ENCODE peak calls at places on chromosomes 5 and 9, in eight cellular contexts. E, W, K, M, S, Z, O and L are unnamed samples.

GRCh38 chr9:34546102-34546833 is 23.5 kb upstream of the ENHO start:
- DNase-seq in E (no peak), W (no peak), K (no peak), M (no peak), S (no peak), Z (no peak), O (no peak), L (no peak)

GRCh38 chr9:12798066-12798770 is 23.4 kb downstream of the LURAP1L start:
- DNase-seq in E (no peak), W (no peak), K (no peak), M (no peak), S (no peak), Z (no peak), O (no peak), L (no peak)

GRCh38 chr5:88663793-88664216 is 219.2 kb downstream of the MEF2C start:
- DNase-seq in E (no peak), W (no peak), K (no peak), M (peak), S (no peak), Z (no peak), O (no peak), L (no peak)

GRCh38 chr9:26685857-26686256 is 206.7 kb downstream of the CAAP1 start:
- DNase-seq in E (no peak), W (no peak), K (no peak), M (peak), S (no peak), Z (no peak), O (no peak), L (no peak)

GRCh38 chr9:15824310-15824709 is 271.5 kb downstream of the CCDC171 start:
- DNase-seq in E (no peak), W (peak), K (peak), M (no peak), S (no peak), Z (no peak), O (no peak), L (no peak)

GRCh38 chr5:38872826-38873225 is 27.0 kb downstream of the OSMR start:
- DNase-seq in E (no peak), W (no peak), K (no peak), M (no peak), S (no peak), Z (no peak), O (no peak), L (peak)

GRCh38 chr9:127452481-127453092 is 1.3 kb downstream of the LRSAM1 start:
- DNase-seq in E (no peak), W (no peak), K (no peak), M (no peak), S (no peak), Z (peak), O (no peak), L (peak)

GRCh38 chr5:82348749-82349148 is 70.6 kb upstream of the RPS23 start:
- DNase-seq in E (no peak), W (no peak), K (no peak), M (no peak), S (no peak), Z (no peak), O (peak), L (peak)

GRCh38 chr9:137787786-137788505 is 89.6 kb upstream of the CACNA1B start:
- DNase-seq in E (no peak), W (no peak), K (no peak), M (no peak), S (no peak), Z (no peak), O (no peak), L (no peak)

GRCh38 chr5:9337908-9338307 is 208.0 kb downstream of the SEMA5A start:
- DNase-seq in E (no peak), W (peak), K (no peak), M (peak), S (no peak), Z (no peak), O (peak), L (peak)

GRCh38 chr5:1725641-1726468 is 73.8 kb downstream of the MRPL36 start:
- DNase-seq in E (no peak), W (no peak), K (no peak), M (no peak), S (peak), Z (no peak), O (no peak), L (no peak)

GRCh38 chr9:37030591-37030939 is 3.5 kb downstream of the PAX5 start:
- DNase-seq in E (no peak), W (no peak), K (no peak), M (no peak), S (no peak), Z (no peak), O (no peak), L (no peak)

GRCh38 chr9:137632432-137633161 is 13.8 kb downstream of the EHMT1 start:
- DNase-seq in E (no peak), W (no peak), K (no peak), M (no peak), S (no peak), Z (no peak), O (peak), L (peak)

GRCh38 chr9:120856700-120857099 is 14.0 kb upstream of the PSMD5 start:
- DNase-seq in E (no peak), W (no peak), K (no peak), M (no peak), S (peak), Z (no peak), O (no peak), L (no peak)

GRCh38 chr5:178107889-178108288 is 5.4 kb upstream of the N4BP3 start:
- DNase-seq in E (no peak), W (no peak), K (no peak), M (no peak), S (no peak), Z (no peak), O (no peak), L (no peak)

GRCh38 chr9:137049544-137050449 is 3.8 kb upstream of the NPDC1 start:
- DNase-seq in E (no peak), W (no peak), K (no peak), M (peak), S (peak), Z (peak), O (peak), L (peak)

GRCh38 chr9:104506565-104506964 is 2.5 kb downstream of the OR13F1 start:
- DNase-seq in E (no peak), W (no peak), K (no peak), M (no peak), S (no peak), Z (no peak), O (no peak), L (no peak)

GRCh38 chr5:95261369-95262175 is 23.3 kb downstream of the MCTP1 start:
- DNase-seq in E (no peak), W (peak), K (peak), M (peak), S (no peak), Z (no peak), O (peak), L (peak)

GRCh38 chr9:89154651-89155336 is 23.8 kb downstream of the SHC3 start:
- DNase-seq in E (no peak), W (peak), K (peak), M (peak), S (no peak), Z (no peak), O (peak), L (peak)

GRCh38 chr5:173408946-173409345 is 80.7 kb upstream of the STC2 start:
- DNase-seq in E (no peak), W (no peak), K (no peak), M (no peak), S (no peak), Z (no peak), O (no peak), L (no peak)

GRCh38 chr5:15785636-15786035 is 285.7 kb downstream of the FBXL7 start:
- DNase-seq in E (no peak), W (no peak), K (no peak), M (no peak), S (no peak), Z (no peak), O (no peak), L (no peak)

GRCh38 chr5:6590581-6590980 is 42.3 kb downstream of the NSUN2 start:
- DNase-seq in E (no peak), W (no peak), K (no peak), M (no peak), S (no peak), Z (no peak), O (no peak), L (no peak)

GRCh38 chr5:123119334-123119986 is 30.4 kb downstream of the PRDM6 start:
- DNase-seq in E (no peak), W (peak), K (no peak), M (no peak), S (no peak), Z (no peak), O (peak), L (peak)